ENCODE peak calls at places on chromosomes 12 and 14, in nine cellular contexts. F is keratinocyte; Y is psoas muscle; V is COR-L47; B is adipocyte; J is effector memory CD4-positive, alpha-beta T cell; N is SW480; E is naive thymus-derived CD8-positive, alpha-beta T cell; Q is iris pigment epithelial cell. L is an unnamed sample.

GRCh38 chr14:103738706-103739451 is 23.3 kb downstream of the ZFYVE21 start:
- DNase-seq in F (no peak), Y (no peak), V (no peak), B (no peak), J (no peak), N (no peak), E (no peak), Q (no peak), L (no peak)

GRCh38 chr12:119366007-119366406 is 31.5 kb downstream of the CCDC60 start:
- DNase-seq in F (no peak), Y (no peak), V (no peak), B (no peak), J (no peak), N (no peak), E (no peak), Q (no peak), L (no peak)

GRCh38 chr12:112149596-112149995 is 24.2 kb downstream of the TRAFD1 start:
- DNase-seq in F (no peak), Y (no peak), V (no peak), B (no peak), J (no peak), N (no peak), E (no peak), Q (no peak), L (no peak)

GRCh38 chr14:101072945-101073597 is 169.5 kb upstream of the RTL1 start:
- DNase-seq in F (peak), Y (peak), V (peak), B (peak), J (no peak), N (peak), E (no peak), Q (peak), L (no peak)

GRCh38 chr14:68554231-68554630 is 238.6 kb downstream of the ZFP36L1 start:
- DNase-seq in F (no peak), Y (no peak), V (no peak), B (no peak), J (no peak), N (no peak), E (no peak), Q (no peak), L (no peak)

GRCh38 chr12:42070056-42070455 is 74.6 kb downstream of the GXYLT1 start:
- DNase-seq in F (no peak), Y (no peak), V (no peak), B (no peak), J (no peak), N (no peak), E (no peak), Q (no peak), L (no peak)

GRCh38 chr14:23727566-23728335 is 91.6 kb downstream of the DHRS2 start:
- DNase-seq in F (peak), Y (no peak), V (no peak), B (peak), J (no peak), N (peak), E (peak), Q (peak), L (no peak)

GRCh38 chr12:12403264-12404248 is 46.7 kb downstream of the BORCS5 start:
- DNase-seq in F (no peak), Y (no peak), V (no peak), B (no peak), J (no peak), N (no peak), E (peak), Q (no peak), L (no peak)

GRCh38 chr12:52149651-52150241 is 42.1 kb downstream of the KRT80 start:
- DNase-seq in F (no peak), Y (no peak), V (no peak), B (no peak), J (no peak), N (peak), E (no peak), Q (no peak), L (no peak)

L was measured in naive thymus-derived CD4-positive, alpha-beta T cell.